ENCODE peak calls at places on chromosomes 3 and 15, in five cellular contexts. One of them, this sample, is unnamed.

GRCh38 chr3:195580733-195581443 is 2.9 kb downstream of the APOD start:
- DNase-seq in SK-N-SH: no peak
- DNase-seq in K562: no peak
- DNase-seq in HepG2: no peak
- DNase-seq in GM12878: no peak
- DNase-seq in this sample: peak

GRCh38 chr15:74783072-74783807 is 1.4 kb downstream of the CSK start:
- DNase-seq in SK-N-SH: peak
- DNase-seq in K562: peak
- DNase-seq in HepG2: no peak
- DNase-seq in GM12878: no peak
- DNase-seq in this sample: peak

GRCh38 chr3:71780430-71780829 is 4.5 kb downstream of the PROK2 start:
- DNase-seq in SK-N-SH: no peak
- DNase-seq in K562: no peak
- DNase-seq in HepG2: no peak
- DNase-seq in GM12878: no peak
- DNase-seq in this sample: no peak

GRCh38 chr15:75203017-75203907 is 1.6 kb downstream of the C15orf39 start:
- DNase-seq in SK-N-SH: peak
- DNase-seq in K562: peak
- DNase-seq in HepG2: no peak
- DNase-seq in GM12878: no peak
- DNase-seq in this sample: peak

GRCh38 chr3:65890328-65890727 is 148.4 kb downstream of the MAGI1 start:
- DNase-seq in SK-N-SH: no peak
- DNase-seq in K562: no peak
- DNase-seq in HepG2: no peak
- DNase-seq in GM12878: no peak
- DNase-seq in this sample: no peak

GRCh38 chr15:80804970-80805495 is 25.9 kb downstream of the CEMIP start:
- DNase-seq in SK-N-SH: no peak
- DNase-seq in K562: no peak
- DNase-seq in HepG2: peak
- DNase-seq in GM12878: no peak
- DNase-seq in this sample: no peak

GRCh38 chr15:27935328-27935727 is 163.8 kb downstream of the OCA2 start:
- DNase-seq in SK-N-SH: no peak
- DNase-seq in K562: no peak
- DNase-seq in HepG2: no peak
- DNase-seq in GM12878: no peak
- DNase-seq in this sample: no peak

GRCh38 chr15:40409366-40409765 is 3.8 kb downstream of the IVD start:
- DNase-seq in SK-N-SH: no peak
- DNase-seq in K562: no peak
- DNase-seq in HepG2: no peak
- DNase-seq in GM12878: no peak
- DNase-seq in this sample: no peak

GRCh38 chr3:182837855-182838454 is 44.7 kb downstream of the ATP11B start:
- DNase-seq in SK-N-SH: peak
- DNase-seq in K562: no peak
- DNase-seq in HepG2: peak
- DNase-seq in GM12878: no peak
- DNase-seq in this sample: peak

GRCh38 chr3:14885307-14885706 is 62.1 kb upstream of the NR2C2 start:
- DNase-seq in SK-N-SH: no peak
- DNase-seq in K562: no peak
- DNase-seq in HepG2: no peak
- DNase-seq in GM12878: no peak
- DNase-seq in this sample: no peak

GRCh38 chr3:70780790-70781189 is 468.4 kb upstream of the MDFIC2 start:
- DNase-seq in SK-N-SH: no peak
- DNase-seq in K562: no peak
- DNase-seq in HepG2: no peak
- DNase-seq in GM12878: no peak
- DNase-seq in this sample: no peak

GRCh38 chr3:184230603-184231528 is 1.5 kb downstream of the VWA5B2 start:
- DNase-seq in SK-N-SH: peak
- DNase-seq in K562: no peak
- DNase-seq in HepG2: no peak
- DNase-seq in GM12878: no peak
- DNase-seq in this sample: no peak

GRCh38 chr3:154240235-154240634 is 84.1 kb downstream of the DHX36 start:
- DNase-seq in SK-N-SH: no peak
- DNase-seq in K562: no peak
- DNase-seq in HepG2: no peak
- DNase-seq in GM12878: no peak
- DNase-seq in this sample: no peak

DNA sequence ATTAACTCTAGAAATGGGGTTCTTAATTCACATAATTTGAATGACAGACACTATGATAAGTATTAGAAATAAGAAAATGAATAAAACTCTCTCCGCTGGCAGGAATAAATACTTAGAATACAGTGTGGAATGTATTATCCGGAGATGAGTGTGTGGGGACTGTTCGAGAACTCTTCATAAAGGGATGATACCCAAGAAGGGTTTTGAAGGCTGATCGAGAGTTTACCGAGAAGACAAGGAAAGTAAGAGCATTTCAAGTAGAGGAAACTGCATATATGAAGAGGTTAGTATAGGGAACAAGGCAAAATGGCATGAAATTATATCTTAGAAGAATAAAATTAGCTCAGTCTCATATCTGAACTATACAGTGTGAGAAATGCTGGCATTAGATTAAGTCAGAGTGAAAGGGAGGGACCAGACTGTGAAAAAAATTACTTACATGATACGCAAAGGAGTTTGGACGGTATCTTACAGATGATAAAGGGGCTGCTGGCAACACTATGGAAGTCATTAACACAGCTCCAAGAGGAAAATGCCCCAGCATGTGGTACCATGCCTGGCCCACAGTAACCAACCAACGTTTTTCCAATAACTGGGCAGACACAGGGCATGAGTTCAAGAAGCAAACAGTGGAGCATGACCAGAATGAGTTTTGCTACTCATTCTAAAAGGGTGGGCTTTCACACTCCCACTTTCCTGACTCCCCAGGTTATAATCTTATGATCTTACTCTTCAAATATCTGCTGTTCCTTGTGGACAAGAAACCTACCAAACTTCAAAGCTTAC is 6.5 kb downstream of the DCBLD2 start:
- DNase-seq in SK-N-SH: no peak
- DNase-seq in K562: no peak
- DNase-seq in HepG2: no peak
- DNase-seq in GM12878: no peak
- DNase-seq in this sample: no peak
- TF ChIP-seq MXI1 in SK-N-SH: no peak
- TF ChIP-seq MXI1 in K562: no peak
- TF ChIP-seq MXI1 in HepG2: no peak
- TF ChIP-seq MXI1 in GM12878: no peak
- TF ChIP-seq MXI1 in this sample: no peak

GRCh38 chr15:98649621-98649995 is 1.3 kb downstream of the IGF1R start:
- DNase-seq in SK-N-SH: peak
- DNase-seq in K562: no peak
- DNase-seq in HepG2: no peak
- DNase-seq in GM12878: no peak
- DNase-seq in this sample: no peak
- TF ChIP-seq MXI1 in SK-N-SH: no peak
- TF ChIP-seq MXI1 in K562: no peak
- TF ChIP-seq MXI1 in HepG2: no peak
- TF ChIP-seq MXI1 in GM12878: no peak
- TF ChIP-seq MXI1 in this sample: no peak

GRCh38 chr3:103048371-103048722 is 613.5 kb downstream of the ZPLD1 start:
- DNase-seq in SK-N-SH: no peak
- DNase-seq in K562: no peak
- DNase-seq in HepG2: no peak
- DNase-seq in GM12878: no peak
- DNase-seq in this sample: no peak
- TF ChIP-seq MXI1 in SK-N-SH: no peak
- TF ChIP-seq MXI1 in K562: no peak
- TF ChIP-seq MXI1 in HepG2: no peak
- TF ChIP-seq MXI1 in GM12878: no peak
- TF ChIP-seq MXI1 in this sample: no peak

GRCh38 chr15:90316139-90316538 is 35.9 kb upstream of the ZNF774 start:
- DNase-seq in SK-N-SH: no peak
- DNase-seq in K562: no peak
- DNase-seq in HepG2: no peak
- DNase-seq in GM12878: no peak
- DNase-seq in this sample: no peak
- TF ChIP-seq MXI1 in SK-N-SH: no peak
- TF ChIP-seq MXI1 in K562: no peak
- TF ChIP-seq MXI1 in HepG2: no peak
- TF ChIP-seq MXI1 in GM12878: no peak
- TF ChIP-seq MXI1 in this sample: no peak

DNA sequence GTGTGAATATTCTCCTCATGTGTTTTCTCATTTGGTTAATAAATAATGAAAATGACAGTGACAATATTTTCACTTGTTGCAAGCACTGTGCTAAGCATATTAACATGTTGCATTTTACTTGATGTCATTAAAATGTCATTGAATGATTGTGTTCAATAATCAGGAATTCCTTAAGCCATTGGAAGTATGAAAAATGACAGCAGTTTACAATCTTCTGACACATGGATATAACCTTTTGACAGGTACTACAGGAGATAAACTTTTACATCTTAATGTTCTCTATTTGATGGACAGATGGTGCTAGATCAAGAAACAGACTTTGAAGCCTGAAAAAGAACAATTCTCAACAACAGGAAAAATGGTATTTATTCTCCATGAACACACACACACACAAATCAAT is 1138.3 kb downstream of the ROBO2 start:
- DNase-seq in SK-N-SH: no peak
- DNase-seq in K562: no peak
- DNase-seq in HepG2: no peak
- DNase-seq in GM12878: no peak
- DNase-seq in this sample: no peak
- TF ChIP-seq MXI1 in SK-N-SH: no peak
- TF ChIP-seq MXI1 in K562: no peak
- TF ChIP-seq MXI1 in HepG2: no peak
- TF ChIP-seq MXI1 in GM12878: no peak
- TF ChIP-seq MXI1 in this sample: no peak

GRCh38 chr3:150345021-150345538 is 63.0 kb upstream of the TSC22D2 start:
- DNase-seq in SK-N-SH: no peak
- DNase-seq in K562: no peak
- DNase-seq in HepG2: peak
- DNase-seq in GM12878: no peak
- DNase-seq in this sample: no peak

GRCh38 chr3:150346956-150347863 is 60.9 kb upstream of the TSC22D2 start:
- DNase-seq in SK-N-SH: no peak
- DNase-seq in K562: no peak
- DNase-seq in HepG2: no peak
- DNase-seq in GM12878: no peak
- DNase-seq in this sample: peak

GRCh38 chr3:150349314-150350097 is 58.6 kb upstream of the TSC22D2 start:
- DNase-seq in SK-N-SH: no peak
- DNase-seq in K562: no peak
- DNase-seq in HepG2: no peak
- DNase-seq in GM12878: no peak
- DNase-seq in this sample: no peak

GRCh38 chr3:150351398-150351797 is 56.7 kb upstream of the TSC22D2 start:
- DNase-seq in SK-N-SH: no peak
- DNase-seq in K562: no peak
- DNase-seq in HepG2: no peak
- DNase-seq in GM12878: no peak
- DNase-seq in this sample: no peak

GRCh38 chr3:150348500-150348899 is 59.6 kb upstream of the TSC22D2 start:
- DNase-seq in SK-N-SH: no peak
- DNase-seq in K562: no peak
- DNase-seq in HepG2: peak
- DNase-seq in GM12878: no peak
- DNase-seq in this sample: peak
- TF ChIP-seq MXI1 in SK-N-SH: no peak
- TF ChIP-seq MXI1 in K562: no peak
- TF ChIP-seq MXI1 in HepG2: no peak
- TF ChIP-seq MXI1 in GM12878: no peak
- TF ChIP-seq MXI1 in this sample: no peak

DNA sequence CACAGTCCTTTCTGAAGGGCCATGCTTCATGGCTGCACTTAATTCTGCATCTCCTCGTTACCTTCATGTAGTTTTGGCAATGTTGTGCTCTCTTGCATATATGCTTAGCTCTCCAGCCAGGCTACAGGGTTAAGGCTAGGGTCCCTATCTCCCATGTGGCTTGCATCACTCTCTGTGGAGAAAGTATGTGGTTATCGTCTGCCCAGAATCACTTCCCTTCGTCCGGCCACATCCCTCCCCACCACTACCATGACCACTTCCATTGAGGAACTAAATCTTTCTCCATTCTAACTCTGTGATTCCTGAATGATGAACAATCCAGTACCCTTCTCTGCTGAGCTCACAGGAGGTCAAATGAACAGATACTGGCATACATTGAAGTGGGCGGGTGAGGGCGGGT is 34.0 kb downstream of the WWTR1 start:
- DNase-seq in SK-N-SH: no peak
- DNase-seq in K562: no peak
- DNase-seq in HepG2: no peak
- DNase-seq in GM12878: no peak
- DNase-seq in this sample: no peak
- TF ChIP-seq MXI1 in SK-N-SH: no peak
- TF ChIP-seq MXI1 in K562: no peak
- TF ChIP-seq MXI1 in HepG2: no peak
- TF ChIP-seq MXI1 in GM12878: no peak
- TF ChIP-seq MXI1 in this sample: no peak

DNA sequence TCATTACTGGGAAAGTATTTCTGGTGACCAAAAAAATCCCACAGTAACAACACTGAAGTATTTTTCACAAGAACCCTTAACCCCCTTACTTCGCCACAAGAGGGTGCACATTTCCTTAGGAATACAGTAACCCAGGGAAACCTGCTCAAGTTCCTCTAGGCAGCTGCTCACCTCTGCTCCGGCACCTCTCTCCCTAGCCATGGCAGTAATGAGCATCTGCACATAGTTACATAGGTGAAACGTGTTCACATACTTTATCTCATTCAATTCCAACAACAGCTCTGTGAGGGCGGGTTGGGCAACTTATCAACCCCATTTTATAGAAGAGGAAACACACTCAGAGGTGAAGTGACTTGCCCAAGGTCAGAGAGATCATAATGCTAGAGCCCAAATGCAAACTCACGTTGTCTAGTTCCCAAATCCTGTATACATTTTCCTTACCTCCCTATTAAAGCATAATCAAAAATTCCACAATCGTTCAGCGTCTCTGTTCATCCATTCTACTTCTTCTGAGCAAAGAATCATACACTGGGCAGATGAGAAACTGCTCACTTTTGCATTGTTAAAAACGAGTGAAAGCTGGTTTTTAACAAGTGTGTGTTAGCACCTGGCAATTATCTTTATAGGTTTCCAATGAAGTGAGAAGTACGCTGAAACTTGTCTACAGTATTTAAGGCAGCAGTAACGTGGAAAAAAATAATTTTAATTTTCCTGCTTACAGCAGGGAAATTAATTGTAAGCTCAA is 90.7 kb downstream of the IGF2BP2 start:
- DNase-seq in SK-N-SH: peak
- DNase-seq in K562: peak
- DNase-seq in HepG2: peak
- DNase-seq in GM12878: no peak
- DNase-seq in this sample: peak
- TF ChIP-seq MXI1 in SK-N-SH: no peak
- TF ChIP-seq MXI1 in K562: peak
- TF ChIP-seq MXI1 in HepG2: no peak
- TF ChIP-seq MXI1 in GM12878: no peak
- TF ChIP-seq MXI1 in this sample: no peak